ENCODE peak calls at places on chromosomes 11 and 22, in nine cellular contexts. A, E, P, L, M, N, H, B and Y are unnamed samples.

GRCh38 chr11:45846974-45847907 is at the start of gene CRY2:
- DNase-seq in M (peak), A (peak), B (peak), L (peak), H (peak), E (peak), P (peak), N (peak), Y (peak)

GRCh38 chr11:64637346-64638016 is 46.5 kb downstream of the SLC22A12 start:
- DNase-seq in E (no peak), P (no peak), H (no peak), L (no peak), N (no peak), M (no peak), A (no peak), B (no peak), Y (no peak)

GRCh38 chr11:120133216-120134105 is 4.5 kb downstream of the TRIM29 start:
- DNase-seq in M (peak), N (peak), H (no peak), A (no peak), B (peak), L (no peak), E (no peak), P (no peak), Y (no peak)

GRCh38 chr11:12122083-12122482 is 11.7 kb downstream of the MICAL2 start:
- DNase-seq in E (no peak), N (peak), P (no peak), A (no peak), H (no peak), B (no peak), L (no peak), M (no peak), Y (no peak)

GRCh38 chr11:13440100-13440855 is 22.7 kb downstream of the BTBD10 start:
- DNase-seq in A (peak), B (no peak), M (no peak), E (peak), H (no peak), L (peak), P (no peak), N (no peak), Y (no peak)

GRCh38 chr11:58905716-58906547 is 33.4 kb upstream of the GLYATL1 start:
- DNase-seq in P (no peak), A (no peak), N (peak), B (no peak), E (peak), L (peak), H (no peak), M (peak), Y (peak)

GRCh38 chr22:41525450-41526225 is 18.6 kb downstream of the POLR3H start:
- DNase-seq in B (no peak), L (no peak), M (no peak), E (no peak), P (no peak), A (no peak), N (no peak), H (no peak), Y (no peak)

GRCh38 chr11:1771700-1772099 is 8.0 kb upstream of the CTSD start:
- DNase-seq in A (no peak), L (peak), B (no peak), P (no peak), N (no peak), H (no peak), M (no peak), E (peak), Y (peak)

GRCh38 chr11:78613053-78613813 is 38.6 kb upstream of the NARS2 start:
- DNase-seq in B (no peak), A (no peak), P (no peak), N (no peak), L (no peak), M (no peak), E (no peak), H (no peak), Y (no peak)

GRCh38 chr11:7597620-7598019 is 75.7 kb downstream of the CYB5R2 start:
- DNase-seq in M (no peak), L (no peak), E (no peak), A (no peak), H (no peak), N (peak), B (no peak), P (no peak), Y (no peak)

GRCh38 chr11:95877288-95877687 is 46.6 kb downstream of the MTMR2 start:
- DNase-seq in A (no peak), E (peak), P (no peak), M (no peak), N (no peak), L (peak), H (peak), B (no peak), Y (no peak)

GRCh38 chr22:38572065-38572464 is 2.1 kb upstream of the DMC1 start:
- DNase-seq in P (no peak), N (no peak), L (no peak), A (no peak), B (peak), E (peak), H (peak), M (no peak), Y (no peak)

GRCh38 chr11:61860054-61860903 is 31.1 kb downstream of the FADS3 start:
- DNase-seq in E (no peak), A (no peak), P (no peak), N (no peak), H (no peak), B (no peak), L (peak), M (peak), Y (peak)

GRCh38 chr11:85164743-85165142 is 462.4 kb downstream of the DLG2 start:
- DNase-seq in A (no peak), L (no peak), E (no peak), H (no peak), M (no peak), B (no peak), P (no peak), N (no peak), Y (no peak)

GRCh38 chr11:2779981-2780849 is 80.4 kb upstream of the KCNQ1OT1 start:
- DNase-seq in A (no peak), N (no peak), P (no peak), B (peak), H (no peak), L (no peak), M (peak), E (no peak), Y (peak)

GRCh38 chr11:62983536-62984199 is 1.1 kb downstream of the SLC22A6 start:
- DNase-seq in E (no peak), L (no peak), B (no peak), P (no peak), N (no peak), H (no peak), A (no peak), M (no peak), Y (no peak)